ENCODE peak calls at places on chromosomes 4 and X, in six cellular contexts. M is OCI-LY7, L is fibroblast of the aortic adventitia, O is tibial nerve, C is fibroblast of mammary gland, N is lower leg skin. B is an unnamed sample.

GRCh38 chrX:100880368-100880767 is 6.2 kb upstream of the NOX1 start:
- DNase-seq in N (no peak), L (no peak), O (no peak), M (no peak), C (no peak), B (no peak)

GRCh38 chrX:68698955-68699354 is 51.5 kb downstream of the STARD8 start:
- DNase-seq in M (no peak), L (no peak), O (no peak), N (no peak), C (no peak), B (no peak)

GRCh38 chr4:186924723-186925122 is 201.1 kb upstream of the FAT1 start:
- DNase-seq in O (no peak), L (no peak), C (no peak), M (no peak), N (no peak), B (no peak)

GRCh38 chr4:76208005-76208765 is 5.4 kb downstream of the SCARB2 start:
- DNase-seq in O (peak), M (no peak), C (peak), L (peak), N (peak), B (no peak)

GRCh38 chr4:14254252-14254651 is 626.7 kb upstream of the BOD1L1 start:
- DNase-seq in N (peak), O (no peak), C (peak), M (peak), L (peak), B (no peak)

GRCh38 chrX:84724576-84724975 is 222.3 kb upstream of the HDX start:
- DNase-seq in O (no peak), C (no peak), L (no peak), M (no peak), N (no peak), B (no peak)

GRCh38 chr4:107993969-107994368 is 4.3 kb downstream of the HADH start:
- DNase-seq in O (no peak), C (no peak), N (no peak), M (peak), L (no peak), B (no peak)

GRCh38 chr4:64248151-64248550 is 161.1 kb downstream of the TECRL start:
- DNase-seq in L (no peak), C (no peak), O (no peak), N (no peak), M (no peak), B (no peak)

GRCh38 chr4:173506780-173507211 is 23.2 kb downstream of the HAND2 start:
- DNase-seq in O (no peak), M (no peak), N (no peak), L (no peak), C (no peak), B (no peak)

GRCh38 chrX:154717824-154718223 is 33.1 kb downstream of the GAB3 start:
- DNase-seq in O (no peak), L (no peak), M (peak), C (peak), N (no peak), B (no peak)

GRCh38 chr4:155208258-155209054 is at the start of gene NPY2R:
- DNase-seq in C (peak), M (no peak), L (no peak), O (no peak), N (no peak), B (no peak)

GRCh38 chr4:7820031-7820825 is 119.4 kb downstream of the AFAP1 start:
- DNase-seq in M (no peak), L (peak), C (peak), N (no peak), O (no peak), B (no peak)

GRCh38 chrX:153770606-153771175 is 6.6 kb downstream of the PLXNB3 start:
- DNase-seq in O (no peak), C (no peak), M (no peak), N (no peak), L (no peak), B (no peak)

GRCh38 chr4:2289955-2290333 is 28.0 kb upstream of the MXD4 start:
- DNase-seq in M (no peak), O (peak), L (no peak), C (no peak), N (no peak), B (no peak)

GRCh38 chr4:94831607-94832006 is 73.9 kb downstream of the BMPR1B start:
- DNase-seq in M (no peak), O (no peak), N (no peak), L (no peak), C (no peak), B (no peak)

GRCh38 chr4:183100827-183101226 is 1.8 kb downstream of the WWC2 start:
- DNase-seq in N (no peak), O (no peak), L (no peak), C (no peak), M (no peak), B (no peak)

GRCh38 chr4:98796986-98797385 is 131.9 kb downstream of the EIF4E start:
- DNase-seq in O (no peak), L (no peak), M (no peak), C (no peak), N (no peak), B (no peak)

GRCh38 chr4:162011039-162011438 is 152.8 kb downstream of the FSTL5 start:
- DNase-seq in O (no peak), L (no peak), C (no peak), M (no peak), N (no peak), B (no peak)

GRCh38 chr4:121272526-121272925 is 108.3 kb downstream of the QRFPR start:
- DNase-seq in M (no peak), L (peak), C (peak), O (no peak), N (no peak), B (no peak)

GRCh38 chrX:136200466-136200865 is 50.7 kb downstream of the MAP7D3 start:
- DNase-seq in L (peak), O (no peak), M (peak), N (no peak), C (peak), B (no peak)

GRCh38 chr4:153788419-153789276 is at the start of gene SFRP2:
- DNase-seq in M (no peak), L (no peak), C (peak), N (no peak), O (peak), B (peak)

GRCh38 chr4:65033899-65034298 is 624.6 kb upstream of the TECRL start:
- DNase-seq in C (peak), M (no peak), N (no peak), O (no peak), L (peak), B (no peak)

GRCh38 chrX:155028192-155028591 is 1.5 kb downstream of the FUNDC2 start:
- DNase-seq in C (no peak), N (no peak), O (no peak), M (peak), L (no peak), B (no peak)

GRCh38 chr4:40046311-40046980 is 10.2 kb upstream of the N4BP2 start:
- DNase-seq in L (peak), N (no peak), O (no peak), M (no peak), C (peak), B (no peak)

GRCh38 chr4:74733760-74734159 is 60.6 kb downstream of the BTC start:
- DNase-seq in M (no peak), O (no peak), L (no peak), C (no peak), N (no peak), B (no peak)

GRCh38 chr4:72715299-72715698 is 146.3 kb upstream of the ADAMTS3 start:
- DNase-seq in M (no peak), C (no peak), O (no peak), N (no peak), L (no peak), B (no peak)

GRCh38 chr4:19987746-19988145 is 264.0 kb upstream of the SLIT2 start:
- DNase-seq in N (no peak), M (no peak), L (peak), O (no peak), C (peak), B (no peak)

GRCh38 chr4:83232087-83232486 is 52.5 kb downstream of the COQ2 start:
- DNase-seq in M (no peak), L (no peak), O (no peak), C (no peak), N (no peak), B (no peak)

GRCh38 chr4:31294655-31295054 is 574.5 kb downstream of the PCDH7 start:
- DNase-seq in N (no peak), C (no peak), O (no peak), L (no peak), M (no peak), B (no peak)

GRCh38 chr4:31295081-31295480 is 574.9 kb downstream of the PCDH7 start:
- DNase-seq in M (no peak), L (peak), N (no peak), C (peak), O (no peak), B (no peak)

GRCh38 chr4:31291238-31291637 is 571.1 kb downstream of the PCDH7 start:
- DNase-seq in M (peak), N (no peak), L (no peak), C (no peak), O (no peak), B (no peak)

GRCh38 chr4:31290836-31291235 is 570.7 kb downstream of the PCDH7 start:
- DNase-seq in N (no peak), O (no peak), C (no peak), L (no peak), M (peak), B (no peak)
- TF ChIP-seq CTCF in N (no peak), O (no peak), C (no peak), L (no peak), M (no peak), B (no peak)

DNA sequence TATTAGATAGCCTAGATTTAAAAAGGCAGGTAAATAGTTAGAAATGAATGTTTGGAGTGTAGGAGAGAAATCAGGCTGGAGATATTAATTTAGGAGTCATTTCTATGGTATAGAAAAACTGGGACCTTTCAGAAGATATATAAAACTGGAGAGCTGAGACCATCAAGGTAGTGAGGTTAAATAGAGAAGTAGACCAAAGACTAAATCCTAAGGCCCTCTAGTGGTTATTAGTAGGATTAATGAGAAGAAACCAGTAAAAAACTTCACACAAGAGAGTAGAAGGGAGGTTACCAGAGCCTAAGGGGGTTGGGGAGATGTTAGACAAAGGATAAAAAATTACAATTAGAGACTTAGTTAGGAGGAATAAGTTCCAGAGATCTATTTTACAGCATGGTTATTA is 351.0 kb upstream of the SPANXN1 start:
- DNase-seq in L (peak), N (no peak), C (peak), M (no peak), O (no peak), B (no peak)
- TF ChIP-seq CTCF in L (peak), N (no peak), C (peak), M (peak), O (peak), B (no peak)

GRCh38 chr4:21470531-21470930 is 478.0 kb downstream of the KCNIP4 start:
- DNase-seq in C (peak), L (peak), M (no peak), O (no peak), N (no peak), B (no peak)

GRCh38 chr4:21467551-21467950 is 481.0 kb downstream of the KCNIP4 start:
- DNase-seq in M (no peak), N (no peak), O (no peak), C (no peak), L (no peak), B (no peak)

GRCh38 chr4:21474195-21474594 is 474.4 kb downstream of the KCNIP4 start:
- DNase-seq in O (no peak), N (no peak), L (no peak), M (no peak), C (no peak), B (no peak)

DNA sequence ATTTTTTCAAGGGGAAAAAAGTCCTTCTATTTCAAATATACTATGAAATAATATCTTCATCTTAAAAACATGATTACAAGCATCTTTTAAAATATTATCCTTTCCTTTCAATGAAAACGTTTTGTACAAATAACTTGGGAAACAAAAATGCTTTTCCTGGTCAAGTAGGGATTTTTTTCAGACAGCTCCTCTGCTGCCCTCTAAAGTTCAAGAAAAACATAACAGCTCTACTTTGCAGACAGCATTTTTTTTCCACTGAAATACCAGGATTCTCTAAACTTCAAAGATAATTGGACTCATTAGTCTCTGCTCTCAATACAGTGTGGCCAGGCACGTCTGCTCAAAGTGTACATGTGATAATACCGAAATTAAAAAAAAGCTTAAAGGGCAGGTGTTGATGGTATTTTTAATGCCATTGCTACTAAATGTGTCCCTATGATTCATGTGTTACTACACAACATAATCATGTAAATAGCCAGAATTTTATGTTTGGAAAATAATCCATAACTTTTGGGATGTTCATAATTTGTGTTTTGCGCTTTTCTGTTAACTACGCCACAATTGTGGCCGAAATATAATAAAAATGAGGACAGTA is 479.0 kb downstream of the KCNIP4 start:
- DNase-seq in M (peak), L (peak), O (no peak), C (peak), N (no peak), B (no peak)
- TF ChIP-seq CTCF in M (peak), L (peak), O (peak), C (peak), N (no peak), B (peak)

DNA sequence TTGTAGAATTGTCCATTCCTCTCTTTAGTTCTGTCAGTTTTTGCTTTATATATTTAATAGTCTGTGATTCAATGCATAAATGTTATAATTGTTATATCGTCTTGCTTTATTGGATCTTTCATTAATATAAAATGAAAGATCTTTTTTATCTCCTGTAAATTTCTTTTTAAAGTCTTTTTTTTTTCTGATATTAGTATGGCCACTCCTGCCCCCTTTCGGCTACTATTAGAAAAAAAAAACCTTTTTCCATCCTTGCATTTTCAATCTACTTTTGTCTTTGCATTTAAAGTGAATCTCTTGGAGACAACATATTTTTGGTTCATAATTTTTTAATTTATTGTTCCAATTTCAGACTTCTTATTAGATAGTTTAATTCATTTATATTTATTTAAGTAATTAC is 677.4 kb upstream of the NDST4 start:
- DNase-seq in C (no peak), L (no peak), N (no peak), M (no peak), O (no peak), B (no peak)
- TF ChIP-seq CTCF in C (no peak), L (no peak), N (no peak), M (peak), O (no peak), B (no peak)

DNA sequence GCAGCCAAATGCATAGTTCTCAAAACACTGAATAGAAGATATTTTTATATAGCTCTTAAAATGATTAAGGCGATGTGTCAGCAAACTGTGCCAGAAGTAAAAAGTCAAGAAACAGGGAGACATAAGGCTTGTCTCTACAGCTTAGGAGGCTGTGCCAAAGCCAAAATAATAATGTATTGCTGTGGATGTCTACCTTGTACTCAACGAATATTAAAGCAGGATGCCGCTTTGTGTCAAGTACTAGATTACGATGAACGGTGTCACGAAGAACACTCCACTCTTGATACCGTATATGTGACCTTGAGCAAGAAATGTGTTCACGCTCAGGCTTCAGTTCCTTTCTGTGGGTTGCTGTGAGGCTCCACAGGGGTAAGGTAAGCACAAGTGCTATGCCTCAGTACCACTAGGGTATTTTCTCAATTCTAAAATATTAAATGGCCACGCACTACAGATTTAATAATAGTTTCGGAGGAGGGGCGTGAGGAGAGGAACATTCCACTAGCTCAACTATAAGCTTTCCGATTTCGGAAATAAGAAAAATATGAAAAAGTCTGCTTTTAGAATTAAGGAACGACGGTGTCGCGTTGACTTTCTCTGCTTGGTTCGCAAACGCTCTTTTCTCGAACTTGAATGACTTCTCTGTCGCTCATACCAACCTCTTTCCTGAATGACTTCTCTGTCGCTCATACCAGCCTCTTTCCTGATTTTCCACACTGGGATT is 679 bp upstream of the SCOC start:
- DNase-seq in C (peak), O (no peak), M (peak), N (no peak), L (peak), B (no peak)
- TF ChIP-seq CTCF in C (peak), O (no peak), M (no peak), N (no peak), L (peak), B (no peak)

GRCh38 chrX:104008831-104009230 is 4.7 kb downstream of the H2BW1 start:
- DNase-seq in N (no peak), L (no peak), O (no peak), M (no peak), C (no peak), B (no peak)
- TF ChIP-seq CTCF in N (no peak), L (no peak), O (no peak), M (no peak), C (no peak), B (no peak)

GRCh38 chr4:67546971-67547370 is 1.7 kb upstream of the CENPC start:
- DNase-seq in N (no peak), L (no peak), M (no peak), C (no peak), O (no peak), B (no peak)
- TF ChIP-seq CTCF in N (no peak), L (no peak), M (peak), C (no peak), O (no peak), B (no peak)

GRCh38 chr4:53905935-53906377 is 158.4 kb downstream of the CHIC2 start:
- DNase-seq in C (peak), N (peak), L (peak), M (peak), O (no peak), B (no peak)

GRCh38 chr4:53902786-53903185 is 161.6 kb downstream of the CHIC2 start:
- DNase-seq in C (peak), L (no peak), M (no peak), O (no peak), N (no peak), B (no peak)

GRCh38 chr4:53906786-53907185 is 157.6 kb downstream of the CHIC2 start:
- DNase-seq in O (no peak), N (no peak), C (no peak), M (no peak), L (peak), B (no peak)

GRCh38 chr4:53907772-53908171 is 156.6 kb downstream of the CHIC2 start:
- DNase-seq in M (no peak), L (no peak), O (no peak), N (no peak), C (no peak), B (no peak)

GRCh38 chr4:53905281-53905934 is 159.0 kb downstream of the CHIC2 start:
- DNase-seq in O (no peak), L (peak), M (no peak), N (no peak), C (no peak), B (no peak)
- TF ChIP-seq CTCF in O (no peak), L (no peak), M (no peak), N (no peak), C (no peak), B (no peak)

GRCh38 chrX:139933904-139934303 is 1.1 kb upstream of the ATP11C start:
- DNase-seq in C (no peak), L (no peak), N (no peak), M (no peak), O (no peak), B (no peak)

GRCh38 chrX:139932901-139933796 is at the start of gene ATP11C:
- DNase-seq in O (peak), L (peak), C (peak), N (peak), M (peak), B (peak)

GRCh38 chrX:139931646-139932076 is 1.2 kb downstream of the ATP11C start:
- DNase-seq in O (no peak), C (no peak), N (peak), M (no peak), L (peak), B (no peak)

GRCh38 chrX:139932077-139932900 is 564 bp downstream of the ATP11C start:
- DNase-seq in L (no peak), O (peak), C (no peak), N (peak), M (peak), B (no peak)

GRCh38 chrX:139936259-139936658 is 3.4 kb upstream of the ATP11C start:
- DNase-seq in N (no peak), L (no peak), M (peak), O (no peak), C (no peak), B (no peak)
- TF ChIP-seq CTCF in N (no peak), L (no peak), M (peak), O (no peak), C (no peak), B (no peak)

GRCh38 chrX:108139303-108139702 is 47.7 kb downstream of the ATG4A start:
- DNase-seq in N (no peak), C (peak), L (no peak), O (no peak), M (peak), B (no peak)
- TF ChIP-seq CTCF in N (no peak), C (peak), L (peak), O (no peak), M (peak), B (peak)